ENCODE peak calls at places on chromosomes 13 and 19, in nine cellular contexts. U is GM12878; O is body of pancreas; P is CD8-positive, alpha-beta memory T cell; S is uterus; W is pancreas; H is neuronal stem cell; R is DND-41; X is thoracic aorta. N is an unnamed sample.

GRCh38 chr13:22108283-22108897 is 437.5 kb downstream of the FGF9 start:
- DNase-seq in U (no peak), O (no peak), P (no peak), S (no peak), W (no peak), H (no peak), R (no peak), X (no peak), N (no peak)

GRCh38 chr13:101499406-101499805 is 46.9 kb downstream of the ITGBL1 start:
- DNase-seq in U (no peak), O (no peak), P (no peak), S (no peak), W (no peak), H (no peak), R (no peak), X (no peak), N (no peak)

GRCh38 chr13:40344270-40345148 is 321.9 kb downstream of the FOXO1 start:
- DNase-seq in U (peak; percentile 7), O (no peak), P (no peak), S (no peak), W (no peak), H (no peak), R (no peak), X (no peak), N (no peak)

GRCh38 chr19:13169769-13170168 is 19.6 kb downstream of the IER2 start:
- DNase-seq in U (no peak), O (peak; percentile 52), P (no peak), S (no peak), W (no peak), H (no peak), R (no peak), X (no peak), N (no peak)

GRCh38 chr13:40494513-40494912 is 171.9 kb downstream of the FOXO1 start:
- DNase-seq in U (no peak), O (no peak), P (no peak), S (no peak), W (no peak), H (no peak), R (no peak), X (no peak), N (no peak)

GRCh38 chr13:73717632-73718031 is 416.6 kb downstream of the KLF12 start:
- DNase-seq in U (no peak), O (no peak), P (no peak), S (no peak), W (no peak), H (no peak), R (peak; percentile 32), X (no peak), N (no peak)

GRCh38 chr19:39199025-39199424 is 2.3 kb downstream of the NCCRP1 start:
- DNase-seq in U (no peak), O (peak; percentile 95), P (no peak), S (peak; percentile 36), W (peak; percentile 95), H (no peak), R (no peak), X (no peak), N (peak; percentile 80)

GRCh38 chr13:29562762-29563161 is 32.7 kb downstream of the SLC7A1 start:
- DNase-seq in U (no peak), O (no peak), P (no peak), S (no peak), W (no peak), H (no peak), R (no peak), X (no peak), N (no peak)

GRCh38 chr19:11461453-11461852 is 19.4 kb downstream of the ELAVL3 start:
- DNase-seq in U (no peak), O (no peak), P (no peak), S (no peak), W (no peak), H (no peak), R (no peak), X (no peak), N (no peak)

GRCh38 chr13:24232037-24232436 is 71.5 kb downstream of the SPATA13 start:
- DNase-seq in U (no peak), O (no peak), P (no peak), S (no peak), W (no peak), H (no peak), R (no peak), X (no peak), N (no peak)

DNA sequence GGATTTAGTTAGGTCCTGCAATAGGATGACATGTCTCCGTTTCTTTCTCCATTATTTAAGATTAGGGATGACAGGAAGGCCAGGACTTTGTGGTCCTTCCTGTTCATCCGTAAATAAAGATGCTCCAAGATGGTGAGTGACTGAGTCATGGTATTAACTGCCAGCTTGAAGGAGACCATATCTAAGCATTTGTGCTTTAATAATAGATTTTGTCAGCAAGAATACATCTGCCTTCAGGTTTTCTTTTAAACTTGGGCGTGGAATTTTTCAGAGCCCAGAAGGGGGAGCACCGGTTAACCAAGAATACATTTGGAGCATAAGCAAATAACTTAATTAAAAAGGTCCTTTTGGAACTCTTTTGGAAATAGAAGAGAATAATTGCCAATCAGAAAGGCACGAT is 68.2 kb downstream of the ARHGAP35 start:
- DNase-seq in U (no peak), O (no peak), P (no peak), S (no peak), W (no peak), H (no peak), R (no peak), X (no peak), N (no peak)
- H3K4me1 ChIP-seq in U (peaks cover 28% of the 10 kb centered on the region), O (peaks cover 21% of the 10 kb centered on the region), P (peaks cover 56% of the 10 kb centered on the region), S (no peaks in the 10 kb centered on the region), W (peaks cover 26% of the 10 kb centered on the region), H (peaks cover 27% of the 10 kb centered on the region), R (peaks cover 7% of the 10 kb centered on the region), X (peaks cover 82% of the 10 kb centered on the region), N (no peaks in the 10 kb centered on the region)

DNA sequence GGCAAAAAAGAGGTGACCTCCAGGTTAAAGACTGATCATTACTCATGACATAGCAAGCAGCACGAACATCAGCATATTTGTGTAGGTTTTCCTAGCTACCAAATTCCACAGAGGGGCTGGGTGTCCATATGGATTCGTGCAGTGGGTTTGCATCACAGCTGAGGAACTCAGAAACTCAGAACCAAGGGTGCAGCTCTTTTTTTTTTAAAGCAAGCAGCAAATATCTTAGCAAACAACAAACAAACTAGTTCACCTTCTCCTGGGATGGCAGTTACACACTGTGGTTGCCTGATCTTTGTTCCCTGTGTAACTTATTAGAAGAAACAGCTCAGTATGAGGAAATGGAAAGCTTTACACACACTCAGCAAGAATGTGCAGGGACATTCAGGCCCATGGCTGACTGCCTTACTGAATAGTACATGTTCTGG is 4.1 kb downstream of the NDFIP2 start:
- DNase-seq in U (no peak), O (peak; percentile 48), P (no peak), S (no peak), W (peak; percentile 19), H (no peak), R (peak; percentile 44), X (no peak), N (peak; percentile 36)
- H3K4me3 ChIP-seq in U (no peak overlapping the region), O (no peak overlapping the region), P (no peak overlapping the region), S (no peak overlapping the region), W (no peak overlapping the region), H (no peak overlapping the region), R (peak overlapping the region; percentile 8), X (no peak overlapping the region), N (no peak overlapping the region)

GRCh38 chr19:4114181-4114580 is 9.7 kb downstream of the MAP2K2 start:
- DNase-seq in U (no peak), O (no peak), P (no peak), S (no peak), W (no peak), H (no peak), R (no peak), X (no peak), N (no peak)
- H3K36me3 ChIP-seq in U (peaks cover 30% of the 10 kb centered on the region), O (no peaks in the 10 kb centered on the region), P (peaks cover 27% of the 10 kb centered on the region), S (no peaks in the 10 kb centered on the region), W (no peaks in the 10 kb centered on the region), H (peaks cover 57% of the 10 kb centered on the region), R (peaks cover 85% of the 10 kb centered on the region), X (peaks cover 43% of the 10 kb centered on the region), N (peaks cover 61% of the 10 kb centered on the region)

DNA sequence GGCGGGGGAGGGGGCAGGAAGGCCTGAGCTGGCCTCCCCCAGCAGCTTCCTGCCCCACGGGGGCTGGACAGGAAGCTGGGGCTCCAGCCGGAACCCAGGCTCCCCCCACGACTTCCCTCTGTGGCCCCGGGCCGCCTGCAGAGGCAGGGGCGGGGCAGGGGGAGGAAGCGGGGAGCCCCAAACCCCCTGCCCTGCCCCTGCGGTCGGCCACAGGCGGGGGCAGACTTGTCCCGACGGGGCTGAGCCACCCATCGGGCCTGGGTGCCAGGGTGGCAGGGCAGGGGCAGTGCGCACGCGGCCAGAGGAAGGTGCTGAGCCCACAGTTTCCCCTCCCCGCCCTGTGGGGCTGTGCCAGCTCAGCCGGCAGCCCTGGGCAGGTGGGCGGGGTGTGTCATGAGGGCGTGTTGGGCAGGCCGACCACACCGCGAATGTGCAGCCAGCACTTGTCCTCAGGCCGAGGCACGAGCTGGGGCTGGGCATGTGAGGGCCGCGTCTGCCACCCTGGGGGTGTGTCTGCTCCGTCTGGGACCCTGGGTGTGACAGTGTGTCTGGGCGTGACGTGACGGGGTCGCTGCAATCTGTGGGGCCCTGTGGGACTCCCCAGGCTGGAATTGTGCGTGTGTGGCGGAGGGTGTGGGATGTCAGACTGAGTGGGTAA is 17.7 kb downstream of the CCDC97 start:
- DNase-seq in U (no peak), O (peak; percentile 88), P (peak; percentile 92), S (peak; percentile 51), W (peak; percentile 69), H (no peak), R (no peak), X (no peak), N (peak; percentile 64)
- H3K4me1 ChIP-seq in U (peaks cover 37% of the 10 kb centered on the region), O (peaks cover 46% of the 10 kb centered on the region), P (peaks cover 69% of the 10 kb centered on the region), S (peaks cover 1% of the 10 kb centered on the region), W (no peaks in the 10 kb centered on the region), H (peaks cover 31% of the 10 kb centered on the region), R (no peaks in the 10 kb centered on the region), X (peaks cover 35% of the 10 kb centered on the region), N (peaks cover 22% of the 10 kb centered on the region)

DNA sequence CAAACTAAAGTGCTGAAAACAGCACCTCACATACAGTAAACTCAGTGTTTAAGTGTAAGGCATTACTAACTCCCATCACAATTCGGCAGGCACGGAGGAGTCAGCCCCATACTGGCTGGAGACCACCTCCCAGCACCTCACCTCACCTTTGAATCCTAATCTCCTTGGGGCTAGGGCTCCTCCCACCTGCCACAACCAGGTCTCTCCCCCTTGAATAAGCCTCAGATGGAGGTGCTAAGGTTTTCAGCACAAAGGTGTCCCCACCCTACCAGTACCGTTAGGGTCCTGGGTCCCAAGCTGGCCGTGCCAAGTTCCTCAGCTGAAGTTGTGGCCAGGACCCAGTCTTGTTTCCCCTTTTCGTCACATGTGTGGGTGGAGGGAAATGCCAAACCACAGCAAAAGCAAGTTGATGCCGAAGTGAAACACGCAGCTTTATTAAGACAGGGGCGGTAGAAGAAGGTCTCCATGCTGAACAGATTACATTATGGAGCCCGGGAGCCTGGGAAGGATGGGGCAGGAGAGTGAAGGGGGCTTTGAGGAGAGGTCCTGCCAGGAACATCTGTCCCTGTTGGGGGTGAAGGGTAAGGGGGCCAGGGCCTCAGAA is at the start of gene IGFLR1:
- DNase-seq in U (peak; percentile 64), O (no peak), P (peak; percentile 49), S (no peak), W (no peak), H (no peak), R (no peak), X (no peak), N (no peak)
- H3K4me3 ChIP-seq in U (peak within 1 kb of the TSS; percentile 83), O (no peak within 1 kb of the TSS), P (peak within 1 kb of the TSS; percentile 87), S (no peak within 1 kb of the TSS), W (no peak within 1 kb of the TSS), H (no peak within 1 kb of the TSS), R (no peak within 1 kb of the TSS), X (peak within 1 kb of the TSS; percentile 84), N (no peak within 1 kb of the TSS)

GRCh38 chr19:55661826-55662225 is 7.0 kb downstream of the U2AF2 start:
- DNase-seq in U (no peak), O (no peak), P (no peak), S (no peak), W (no peak), H (no peak), R (no peak), X (no peak), N (no peak)
- H3K36me3 ChIP-seq in U (peaks cover 38% of the 10 kb centered on the region), O (peaks cover 19% of the 10 kb centered on the region), P (peaks cover 67% of the 10 kb centered on the region), S (no peaks in the 10 kb centered on the region), W (peaks cover 9% of the 10 kb centered on the region), H (peaks cover 57% of the 10 kb centered on the region), R (peaks cover 99% of the 10 kb centered on the region), X (peaks cover 71% of the 10 kb centered on the region), N (peaks cover 71% of the 10 kb centered on the region)

N was measured in adrenal gland.